ENCODE peak calls at places on chromosomes 12 and 14, in six cellular contexts. S, E, N, K, Y and T are unnamed samples. For H3K27me3, the result is how much of the 10 kb centered on the place peaks cover.

GRCh38 chr12:3622732-3623690 is 129.9 kb downstream of the CRACR2A start:
- DNase-seq in N (no peak), Y (no peak), K (no peak), S (no peak), E (no peak), T (no peak)

GRCh38 chr12:103955811-103956514 is 9.7 kb upstream of the TDG start:
- DNase-seq in K (peak), S (no peak), N (no peak), Y (no peak), E (no peak), T (no peak)

GRCh38 chr12:47158792-47159191 is 79.0 kb upstream of the AMIGO2 start:
- DNase-seq in S (no peak), E (no peak), N (no peak), K (no peak), Y (no peak), T (no peak)

GRCh38 chr12:100110276-100110675 is 32.4 kb downstream of the BLTP3B start:
- DNase-seq in S (no peak), N (no peak), Y (no peak), E (no peak), K (no peak), T (no peak)

GRCh38 chr12:120466560-120467315 is 2.8 kb downstream of the SRSF9 start:
- DNase-seq in K (peak), N (peak), Y (peak), S (peak), E (peak), T (peak)

GRCh38 chr12:84632556-84632955 is 280.0 kb downstream of the SLC6A15 start:
- DNase-seq in S (no peak), K (no peak), N (no peak), Y (no peak), E (no peak), T (no peak)

GRCh38 chr12:2982361-2982760 is 23.2 kb downstream of the TEAD4 start:
- DNase-seq in E (peak), N (no peak), S (no peak), Y (no peak), K (no peak), T (no peak)

GRCh38 chr14:100015251-100015655 is 50.0 kb upstream of the EVL start:
- DNase-seq in Y (no peak), S (no peak), K (no peak), N (no peak), E (no peak), T (no peak)

GRCh38 chr12:20370001-20370381 is 1.7 kb downstream of the PDE3A start:
- DNase-seq in Y (peak), N (peak), E (peak), K (peak), S (no peak), T (peak)

DNA sequence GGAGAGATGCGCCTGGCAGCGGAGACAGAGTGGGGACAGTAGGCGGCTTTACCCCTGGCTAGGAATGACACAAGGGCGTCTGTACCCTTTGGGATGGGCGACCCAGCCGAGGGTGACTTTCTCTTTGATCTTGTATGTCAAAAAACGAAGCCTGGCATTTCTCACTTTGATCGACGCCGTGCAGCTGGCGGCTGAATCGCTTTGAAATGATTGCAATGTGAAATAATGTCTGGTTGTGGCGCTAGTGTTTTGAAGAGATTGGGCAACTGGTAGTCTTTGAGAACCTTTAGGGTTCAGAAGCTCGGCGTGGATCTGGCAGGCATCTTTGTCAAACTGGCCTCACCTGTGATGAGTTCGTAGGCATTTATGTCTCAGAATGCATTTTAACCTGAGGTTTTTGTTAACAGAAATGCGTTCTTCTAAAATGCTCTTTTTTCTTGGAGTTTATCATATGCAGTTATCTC is 992 bp downstream of the ATF1 start:
- DNase-seq in K (peak), Y (peak), E (peak), N (peak), S (peak), T (no peak)
- TF ChIP-seq CTCF in K (no peak), Y (no peak), E (no peak), N (no peak), S (no peak), T (no peak)

GRCh38 chr14:26655128-26655527 is 57.3 kb upstream of the NOVA1 start:
- DNase-seq in Y (no peak), E (no peak), N (no peak), S (no peak), K (no peak), T (no peak)
- H3K27me3 ChIP-seq in Y (under half), E (under half), N (under half), S (under half), K (under half), T (under half)

DNA sequence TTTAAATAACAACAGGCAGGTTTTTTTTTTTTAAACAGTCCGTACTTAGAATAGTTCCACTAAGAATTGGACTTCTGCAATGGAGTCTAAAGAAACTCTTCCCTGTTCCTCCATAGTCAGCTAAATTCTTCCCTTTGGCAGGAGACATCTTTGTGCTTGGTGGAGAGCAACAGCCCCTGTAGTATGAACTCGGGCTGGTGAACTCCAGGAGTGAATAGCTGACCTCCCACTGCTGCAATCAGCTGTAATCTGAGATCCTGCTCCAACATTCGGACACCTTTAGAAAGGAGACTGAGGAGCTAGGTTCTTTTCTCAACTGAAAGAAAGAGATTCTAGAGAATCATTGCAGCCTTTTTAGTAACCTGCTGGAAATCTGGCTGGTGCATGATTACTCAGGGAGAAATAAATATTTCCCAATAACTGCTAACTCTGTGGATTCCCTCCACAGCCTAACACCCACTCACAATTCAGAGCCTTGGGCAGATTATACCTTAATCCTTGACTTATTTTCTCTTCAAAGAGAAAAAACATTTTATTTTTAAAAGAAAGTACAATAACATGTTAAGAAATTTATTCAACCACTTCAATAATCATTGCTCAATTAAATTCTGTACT is 25.6 kb upstream of the DBX2 start:
- DNase-seq in N (no peak), K (no peak), E (no peak), Y (no peak), S (no peak), T (no peak)
- H3K4me3 ChIP-seq in N (no peak), K (no peak), E (no peak), Y (no peak), S (no peak), T (no peak)

GRCh38 chr12:66708704-66709443 is 30.0 kb upstream of the GRIP1 start:
- DNase-seq in K (no peak), E (no peak), N (no peak), Y (no peak), S (no peak), T (no peak)
- TF ChIP-seq CTCF in K (no peak), E (no peak), N (peak), Y (peak), S (peak), T (peak)

GRCh38 chr12:52019123-52019770 is 12.5 kb downstream of the TAMALIN start:
- DNase-seq in K (no peak), E (no peak), Y (no peak), S (no peak), N (no peak), T (no peak)
- H3K27me3 ChIP-seq in K (under half), E (under half), Y (under half), S (under half), N (under half), T (under half)

GRCh38 chr12:55815473-55815872 is 2.1 kb downstream of the SARNP start:
- DNase-seq in K (no peak), N (no peak), E (no peak), S (no peak), Y (no peak), T (no peak)
- H3K4me3 ChIP-seq in K (no peak), N (peak), E (no peak), S (no peak), Y (no peak), T (no peak)

DNA sequence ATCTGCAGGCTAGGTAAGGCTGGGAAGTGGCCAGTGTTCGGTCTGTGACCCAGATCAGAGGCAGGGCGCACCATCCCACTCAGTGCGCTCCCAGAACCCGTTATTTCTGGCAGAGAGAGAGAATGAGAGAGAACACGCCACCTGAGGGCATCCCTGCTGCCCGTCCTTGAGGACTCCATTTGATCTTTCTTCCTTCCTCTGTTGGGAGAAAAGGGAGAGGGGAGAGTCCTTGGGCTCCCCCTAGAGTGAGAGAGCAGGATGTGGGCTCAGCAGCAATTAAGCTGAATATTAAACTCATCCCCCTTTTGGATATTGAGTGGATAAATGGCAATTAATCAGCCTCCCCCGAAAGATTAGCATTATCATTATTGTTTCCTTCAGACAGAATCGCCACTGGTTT is 70.6 kb downstream of the IFT43 start:
- DNase-seq in E (no peak), Y (no peak), S (no peak), N (no peak), K (no peak), T (no peak)
- TF ChIP-seq CTCF in E (no peak), Y (no peak), S (no peak), N (no peak), K (no peak), T (no peak)

GRCh38 chr12:92897844-92898243 is 31.3 kb downstream of the EEA1 start:
- DNase-seq in Y (no peak), K (no peak), N (no peak), E (no peak), S (no peak), T (no peak)

GRCh38 chr12:92898755-92899154 is 30.3 kb downstream of the EEA1 start:
- DNase-seq in K (no peak), S (no peak), Y (no peak), E (no peak), N (no peak), T (no peak)

GRCh38 chr12:92905258-92905810 is 23.8 kb downstream of the EEA1 start:
- DNase-seq in S (no peak), E (no peak), Y (no peak), N (no peak), K (no peak), T (no peak)

DNA sequence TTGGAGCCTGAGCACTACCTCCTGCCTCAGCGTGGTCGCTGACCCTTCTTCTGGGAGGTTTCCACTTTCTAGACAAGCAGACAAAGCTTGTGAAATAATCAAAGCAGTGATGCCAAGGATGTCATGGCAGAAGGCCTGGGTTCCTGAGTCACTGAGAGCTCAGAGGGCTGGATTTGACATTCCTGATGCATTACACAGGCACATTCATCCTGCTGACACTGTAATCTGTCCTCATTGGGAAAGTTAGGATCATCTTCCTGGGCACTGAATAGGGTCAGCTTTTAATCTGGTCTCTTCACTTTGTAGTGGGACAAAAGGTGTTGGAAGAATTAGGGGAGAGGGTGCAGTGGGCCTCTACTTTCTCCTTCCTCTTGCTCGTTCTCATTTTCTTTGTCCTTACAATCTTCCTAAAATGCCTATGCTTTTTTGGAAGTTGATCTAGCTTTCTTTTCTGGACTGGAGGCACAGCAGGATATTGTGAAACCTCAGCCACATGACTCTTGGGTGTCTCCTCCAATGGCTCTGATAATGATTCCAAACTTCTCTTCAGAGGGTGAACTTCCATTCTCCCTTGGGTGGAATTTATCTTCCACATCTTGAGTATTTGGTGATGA is 29.6 kb downstream of the EEA1 start:
- DNase-seq in K (peak), E (peak), Y (peak), S (no peak), N (peak), T (peak)
- H3K27me3 ChIP-seq in K (under half), E (under half), Y (under half), S (under half), N (under half), T (under half)

GRCh38 chr14:67359775-67360468 is at the start of the genes ATP6V1D and EIF2S1:
- DNase-seq in S (peak), Y (peak), K (peak), N (peak), E (peak), T (peak)

GRCh38 chr14:67360469-67361206 is 510 bp downstream of the EIF2S1 start:
- DNase-seq in E (no peak), S (no peak), Y (no peak), K (no peak), N (no peak), T (no peak)

GRCh38 chr14:67358914-67359313 is 690 bp downstream of the ATP6V1D start:
- DNase-seq in N (no peak), S (no peak), K (peak), E (no peak), Y (no peak), T (no peak)

GRCh38 chr14:67359319-67359774 is 257 bp downstream of the ATP6V1D start:
- DNase-seq in E (no peak), S (no peak), Y (no peak), N (peak), K (no peak), T (peak)

GRCh38 chr14:67357583-67358354 is 1.8 kb downstream of the ATP6V1D start:
- DNase-seq in E (no peak), K (no peak), N (no peak), S (no peak), Y (no peak), T (no peak)
- H3K4me3 ChIP-seq in E (no peak), K (no peak), N (peak), S (no peak), Y (no peak), T (no peak)

GRCh38 chr12:34188974-34189373 is 166.7 kb downstream of the ALG10 start:
- DNase-seq in N (no peak), K (no peak), E (no peak), Y (no peak), S (no peak), T (no peak)

GRCh38 chr12:34190054-34190453 is 167.8 kb downstream of the ALG10 start:
- DNase-seq in N (no peak), E (no peak), Y (no peak), K (no peak), S (no peak), T (no peak)

GRCh38 chr12:34186492-34186891 is 164.2 kb downstream of the ALG10 start:
- DNase-seq in N (no peak), E (no peak), S (no peak), Y (no peak), K (no peak), T (no peak)
- TF ChIP-seq CTCF in N (no peak), E (no peak), S (no peak), Y (no peak), K (no peak), T (no peak)